ENCODE peak calls at places on chromosomes 5 and 9, in four cellular contexts. H, Y, D and C are unnamed samples.
A peak's percentile ranks its signal among the peaks of the same experiment; 100 is the strongest.

GRCh38 chr5:57939335-57939734 is 456.7 kb upstream of the ACTBL2 start:
- DNase-seq in H (no peak), Y (no peak), D (no peak), C (no peak)

GRCh38 chr5:140631831-140632365 is 1.1 kb downstream of the CD14 start:
- DNase-seq in H (peak; percentile 8), Y (no peak), D (no peak), C (no peak)

GRCh38 chr9:127457191-127457878 is 6.0 kb downstream of the LRSAM1 start:
- DNase-seq in H (no peak), Y (no peak), D (peak; percentile 73), C (no peak)

GRCh38 chr9:91677354-91677753 is 253.7 kb upstream of the NFIL3 start:
- DNase-seq in H (no peak), Y (no peak), D (no peak), C (no peak)

GRCh38 chr9:3251309-3251708 is 274.5 kb downstream of the RFX3 start:
- DNase-seq in H (no peak), Y (no peak), D (no peak), C (no peak)

GRCh38 chr9:98491778-98492177 is 217.0 kb downstream of the GABBR2 start:
- DNase-seq in H (no peak), Y (no peak), D (no peak), C (peak; percentile 9)

GRCh38 chr5:73093943-73094342 is 26.4 kb upstream of the TMEM171 start:
- DNase-seq in H (no peak), Y (no peak), D (peak; percentile 74), C (no peak)

GRCh38 chr5:140246378-140247122 is 56.4 kb downstream of the PFDN1 start:
- DNase-seq in H (no peak), Y (no peak), D (peak; percentile 78), C (no peak)

GRCh38 chr5:147101654-147102053 is 133.2 kb upstream of the STK32A start:
- DNase-seq in H (no peak), Y (no peak), D (no peak), C (no peak)

GRCh38 chr9:93684806-93685553 is 108.6 kb downstream of the PHF2 start:
- DNase-seq in H (peak; percentile 51), Y (no peak), D (peak; percentile 52), C (peak; percentile 42)

GRCh38 chr9:35733109-35733541 is 659 bp downstream of the CREB3 start:
- DNase-seq in H (peak; percentile 90), Y (peak; percentile 47), D (peak; percentile 68), C (peak; percentile 77)

GRCh38 chr9:13705913-13706312 is 426.4 kb upstream of the MPDZ start:
- DNase-seq in H (no peak), Y (no peak), D (no peak), C (peak; percentile 15)

GRCh38 chr9:76371901-76372300 is 22.3 kb downstream of the RFK start:
- DNase-seq in H (no peak), Y (no peak), D (peak; percentile 37), C (no peak)

GRCh38 chr9:6632516-6633328 is 12.8 kb downstream of the GLDC start:
- DNase-seq in H (peak; percentile 52), Y (peak; percentile 27), D (no peak), C (no peak)

GRCh38 chr5:146944764-146945710 is 66.5 kb upstream of the PPP2R2B start:
- DNase-seq in H (no peak), Y (no peak), D (no peak), C (no peak)

GRCh38 chr5:98163796-98164493 is 609.5 kb upstream of the RGMB start:
- DNase-seq in H (no peak), Y (no peak), D (no peak), C (no peak)

GRCh38 chr9:134196911-134197310 is 32.5 kb upstream of the RNU6ATAC start:
- DNase-seq in H (no peak), Y (no peak), D (no peak), C (no peak)
- H3K4me2 ChIP-seq in H (no peak overlapping the region), Y (no peak overlapping the region), D (no peak overlapping the region), C (no peak overlapping the region)

DNA sequence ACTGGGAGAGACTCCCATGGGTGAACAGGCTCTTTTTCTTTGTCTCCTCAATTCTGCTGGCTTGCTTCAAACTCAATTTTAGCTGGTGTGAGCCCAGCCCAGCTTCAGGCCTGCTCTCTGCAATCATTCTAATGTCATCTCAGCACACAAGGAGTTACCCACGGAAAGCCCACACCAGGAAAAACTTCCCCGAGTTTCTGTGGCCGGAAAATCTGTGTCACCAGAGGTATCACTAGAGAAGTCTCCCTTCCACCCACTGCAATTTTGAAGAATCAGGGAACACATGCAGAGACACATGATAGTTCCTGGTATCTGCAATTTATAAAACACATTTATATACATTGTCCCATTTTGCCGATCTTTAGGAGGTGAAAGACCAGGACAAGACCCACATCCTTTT is 13.5 kb upstream of the NDFIP1 start:
- DNase-seq in H (no peak), Y (no peak), D (no peak), C (no peak)
- TF ChIP-seq EZH2phosphoT487 in H (no peak), Y (no peak), D (no peak), C (no peak)

DNA sequence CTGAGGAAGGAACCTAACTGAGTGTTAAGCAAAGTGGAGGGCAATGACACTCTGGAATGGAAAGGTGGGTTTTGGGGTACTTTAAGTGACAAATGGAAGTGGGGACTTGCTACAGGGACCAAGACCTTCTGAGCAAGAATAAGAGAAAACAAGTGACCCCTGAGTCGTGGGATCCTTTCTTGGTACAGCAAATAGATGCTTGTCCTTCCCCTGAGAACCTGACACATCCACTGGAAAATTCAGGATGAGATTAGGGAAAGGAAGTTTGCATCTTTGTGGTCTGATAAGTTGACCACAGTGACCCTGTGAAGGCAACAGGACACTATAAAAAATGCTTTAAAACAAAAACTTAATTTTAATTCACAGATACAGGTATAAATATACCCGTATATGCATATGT is 1.8 kb upstream of the IRF1 start:
- DNase-seq in H (no peak), Y (no peak), D (no peak), C (no peak)
- H3K4me2 ChIP-seq in H (peak overlapping the region; percentile 92), Y (no peak overlapping the region), D (no peak overlapping the region), C (no peak overlapping the region)

GRCh38 chr5:151074557-151074956 is 6.3 kb downstream of the TNIP1 start:
- DNase-seq in H (no peak), Y (no peak), D (no peak), C (no peak)

GRCh38 chr5:151073280-151073679 is 7.6 kb downstream of the TNIP1 start:
- DNase-seq in H (no peak), Y (no peak), D (no peak), C (no peak)

GRCh38 chr5:151070449-151070848 is 10.4 kb downstream of the TNIP1 start:
- DNase-seq in H (no peak), Y (no peak), D (no peak), C (no peak)

GRCh38 chr5:151071021-151071420 is 9.8 kb downstream of the TNIP1 start:
- DNase-seq in H (no peak), Y (no peak), D (no peak), C (no peak)

GRCh38 chr5:151072234-151073025 is 8.4 kb downstream of the TNIP1 start:
- DNase-seq in H (no peak), Y (no peak), D (peak; percentile 90), C (no peak)
- TF ChIP-seq EZH2phosphoT487 in H (no peak), Y (no peak), D (no peak), C (no peak)

GRCh38 chr9:107932036-107932435 is 442.5 kb upstream of the KLF4 start:
- DNase-seq in H (no peak), Y (no peak), D (no peak), C (no peak)
- H3K4me2 ChIP-seq in H (no peak overlapping the region), Y (no peak overlapping the region), D (no peak overlapping the region), C (no peak overlapping the region)

DNA sequence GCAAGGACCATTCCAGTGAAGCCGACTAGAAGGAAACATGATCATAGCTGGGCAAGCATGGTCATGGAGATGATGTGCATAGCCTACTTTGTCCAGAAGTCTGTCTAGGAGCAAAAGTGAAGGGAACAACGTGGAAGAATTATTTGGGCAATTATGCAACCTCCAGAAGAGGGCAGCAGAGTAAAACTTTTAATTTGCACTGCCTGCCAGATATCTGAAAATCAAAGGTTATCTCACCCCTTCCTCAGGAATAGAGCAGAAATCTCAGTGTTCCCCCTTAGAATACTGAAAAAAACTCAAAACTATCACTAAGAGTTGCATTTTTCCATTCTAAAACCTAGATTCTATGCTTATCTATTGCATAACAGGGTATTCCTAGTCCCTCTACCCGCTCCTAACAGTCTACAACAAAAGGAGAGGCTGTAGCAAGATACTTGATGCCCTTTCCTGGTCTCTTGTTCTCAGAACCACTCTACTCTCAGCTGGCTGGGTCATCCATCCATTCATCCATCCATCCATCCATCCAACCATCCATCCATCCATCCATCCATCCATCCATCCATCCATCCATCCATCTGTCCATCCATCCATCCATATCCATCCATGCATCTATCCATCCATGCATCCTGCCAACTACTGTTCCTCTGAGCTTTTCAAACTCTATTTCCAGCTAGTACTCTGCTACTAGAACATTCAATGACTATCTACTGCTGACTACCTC is 8.4 kb upstream of the SETD9 start:
- DNase-seq in H (peak; percentile 63), Y (peak; percentile 65), D (peak; percentile 56), C (peak; percentile 59)
- TF ChIP-seq EZH2phosphoT487 in H (no peak), Y (no peak), D (no peak), C (no peak)

GRCh38 chr5:126138475-126139005 is 284.7 kb upstream of the GRAMD2B start:
- DNase-seq in H (peak; percentile 21), Y (no peak), D (peak; percentile 23), C (peak; percentile 16)
- H3K4me2 ChIP-seq in H (peak overlapping the region; percentile 50), Y (no peak overlapping the region), D (peak overlapping the region; percentile 64), C (peak overlapping the region; percentile 10)

DNA sequence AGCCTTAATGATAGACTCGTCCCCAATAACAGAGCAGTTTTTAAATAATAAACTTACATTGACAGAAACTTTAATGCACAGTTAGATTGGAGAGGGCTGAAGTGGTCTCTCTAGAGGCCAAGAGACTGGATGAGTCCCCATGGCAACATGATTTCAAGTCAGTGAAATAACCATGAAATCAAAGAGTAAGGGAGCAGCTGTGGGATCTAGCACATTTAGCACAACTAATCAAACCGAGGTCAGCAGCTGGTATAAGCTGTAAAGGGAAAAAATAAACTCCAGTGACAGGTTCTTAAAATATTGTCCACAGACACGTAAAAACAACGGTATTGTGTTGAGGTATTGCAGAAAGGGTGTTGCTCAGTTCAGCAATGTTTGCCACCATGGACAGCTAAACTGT is 916.6 kb downstream of the DNAH5 start:
- DNase-seq in H (no peak), Y (no peak), D (no peak), C (no peak)
- TF ChIP-seq EZH2phosphoT487 in H (no peak), Y (no peak), D (no peak), C (no peak)